ENCODE peak calls at places on chromosomes 13 and 19, in four cellular contexts. X is neural progenitor cell, N is fibroblast of the aortic adventitia, G is kidney. J is an unnamed sample.

GRCh38 chr19:54470991-54471782 is 1.9 kb downstream of the CDC42EP5 start:
- DNase-seq in X (peak), N (no peak), G (peak), J (no peak)

GRCh38 chr19:35212241-35212640 is 16.3 kb downstream of the FAM187B start:
- DNase-seq in X (no peak), N (no peak), G (no peak), J (no peak)

GRCh38 chr19:4369109-4369887 is 25.9 kb downstream of the MPND start:
- DNase-seq in X (peak), N (peak), G (peak), J (peak)

GRCh38 chr13:80339578-80339840 is 1.4 kb downstream of the SPRY2 start:
- DNase-seq in X (peak), N (no peak), G (no peak), J (no peak)

GRCh38 chr19:11880598-11880997 is 7.0 kb upstream of the ZNF69 start:
- DNase-seq in X (no peak), N (no peak), G (no peak), J (no peak)

GRCh38 chr13:60261432-60262351 is 98.0 kb upstream of the DIAPH3 start:
- DNase-seq in X (peak), N (no peak), G (no peak), J (no peak)

GRCh38 chr13:30341815-30342570 is 34.6 kb upstream of the KATNAL1 start:
- DNase-seq in X (no peak), N (peak), G (peak), J (peak)

GRCh38 chr13:41384749-41385503 is 72.4 kb upstream of the RGCC start:
- DNase-seq in X (no peak), N (peak), G (no peak), J (peak)

GRCh38 chr13:31046711-31047279 is 114.3 kb downstream of the TEX26 start:
- DNase-seq in X (peak), N (peak), G (no peak), J (no peak)

GRCh38 chr13:60931858-60932546 is 483.6 kb downstream of the PCDH20 start:
- DNase-seq in X (no peak), N (no peak), G (no peak), J (no peak)

GRCh38 chr13:53782400-53783030 is 753.9 kb downstream of the OLFM4 start:
- DNase-seq in X (peak), N (peak), G (no peak), J (peak)

GRCh38 chr19:49833594-49833993 is 15.5 kb downstream of the MED25 start:
- DNase-seq in X (no peak), N (no peak), G (no peak), J (no peak)

GRCh38 chr19:3368848-3369336 is 2.5 kb downstream of the NFIC start:
- DNase-seq in X (no peak), N (peak), G (no peak), J (peak)
- H3K4me3 ChIP-seq in X (peak), N (peak), G (peak), J (peak)

DNA sequence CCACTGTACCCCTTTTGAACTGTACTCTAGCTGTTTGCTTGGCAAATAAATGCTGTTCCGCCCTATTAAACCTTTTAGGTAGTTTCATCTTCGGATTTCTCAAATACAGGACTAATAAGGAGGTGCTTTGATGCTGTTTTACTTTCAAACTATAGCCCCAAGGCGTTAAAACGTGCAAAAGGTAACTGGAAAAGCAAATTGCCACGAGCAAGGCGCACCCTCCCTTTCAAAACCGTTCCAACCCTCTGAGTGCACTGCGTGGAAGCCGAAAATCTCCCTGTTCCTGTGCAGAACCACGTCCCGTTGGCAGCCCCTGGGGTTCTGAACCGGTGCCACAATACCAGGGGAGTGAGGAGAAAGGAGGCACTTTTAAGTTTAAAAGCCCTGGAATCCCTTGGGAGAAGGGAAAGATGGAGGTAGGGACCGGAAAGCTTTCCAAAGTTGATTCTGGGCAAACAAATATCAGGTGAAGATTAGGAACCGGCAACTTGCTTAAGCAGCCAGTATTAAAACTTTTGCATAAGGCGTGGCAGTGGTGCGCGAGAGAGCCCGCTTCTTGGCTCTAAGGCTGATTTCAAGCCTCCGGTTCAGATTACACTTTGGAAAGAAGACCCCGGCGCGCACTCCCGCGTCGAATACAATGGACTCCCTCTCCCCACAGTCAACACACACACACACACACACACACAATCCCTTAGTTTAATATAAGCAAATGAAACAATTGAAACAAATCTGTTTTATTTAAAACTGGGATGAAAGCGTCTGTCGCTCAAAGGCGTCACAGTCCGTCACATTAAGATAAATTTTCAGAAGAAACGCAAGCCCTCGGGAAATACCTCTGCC is 9.5 kb downstream of the POU4F1 start:
- DNase-seq in X (peak), N (no peak), G (no peak), J (no peak)
- H3K4me3 ChIP-seq in X (peak), N (no peak), G (no peak), J (no peak)

DNA sequence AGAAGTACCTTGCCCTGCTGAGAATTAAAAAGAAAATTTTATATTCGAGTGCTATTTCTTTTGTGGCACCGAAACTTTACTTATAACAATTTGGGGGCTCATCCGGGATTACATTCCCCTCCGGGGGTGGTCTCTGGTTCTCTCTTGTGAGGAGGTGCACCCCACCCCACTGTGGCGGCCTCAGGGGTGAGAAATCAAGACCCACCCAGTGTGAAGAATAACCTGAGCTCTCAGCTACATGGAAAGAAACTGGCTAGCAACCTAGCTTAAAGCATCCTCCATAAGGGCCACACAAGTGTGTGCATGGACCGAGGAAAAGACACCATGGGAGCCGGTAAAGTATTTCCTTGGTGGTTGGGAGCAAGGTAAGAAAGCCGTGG is 50.9 kb upstream of the ANKRD10 start:
- DNase-seq in X (no peak), N (no peak), G (no peak), J (no peak)
- H3K4me3 ChIP-seq in X (no peak), N (no peak), G (no peak), J (no peak)

GRCh38 chr19:56508282-56508778 is 675 bp downstream of the ZNF471 start:
- DNase-seq in X (no peak), N (no peak), G (peak), J (no peak)
- H3K4me3 ChIP-seq in X (peak), N (peak), G (peak), J (peak)

GRCh38 chr13:98222081-98222554 is 45.0 kb upstream of the RNF113B start:
- DNase-seq in X (no peak), N (peak), G (no peak), J (peak)

GRCh38 chr13:98219685-98220084 is 42.6 kb upstream of the RNF113B start:
- DNase-seq in X (no peak), N (no peak), G (no peak), J (no peak)

GRCh38 chr13:98221234-98221633 is 44.2 kb upstream of the RNF113B start:
- DNase-seq in X (no peak), N (peak), G (no peak), J (peak)

GRCh38 chr13:98222816-98223215 is 45.7 kb upstream of the RNF113B start:
- DNase-seq in X (no peak), N (no peak), G (no peak), J (no peak)

DNA sequence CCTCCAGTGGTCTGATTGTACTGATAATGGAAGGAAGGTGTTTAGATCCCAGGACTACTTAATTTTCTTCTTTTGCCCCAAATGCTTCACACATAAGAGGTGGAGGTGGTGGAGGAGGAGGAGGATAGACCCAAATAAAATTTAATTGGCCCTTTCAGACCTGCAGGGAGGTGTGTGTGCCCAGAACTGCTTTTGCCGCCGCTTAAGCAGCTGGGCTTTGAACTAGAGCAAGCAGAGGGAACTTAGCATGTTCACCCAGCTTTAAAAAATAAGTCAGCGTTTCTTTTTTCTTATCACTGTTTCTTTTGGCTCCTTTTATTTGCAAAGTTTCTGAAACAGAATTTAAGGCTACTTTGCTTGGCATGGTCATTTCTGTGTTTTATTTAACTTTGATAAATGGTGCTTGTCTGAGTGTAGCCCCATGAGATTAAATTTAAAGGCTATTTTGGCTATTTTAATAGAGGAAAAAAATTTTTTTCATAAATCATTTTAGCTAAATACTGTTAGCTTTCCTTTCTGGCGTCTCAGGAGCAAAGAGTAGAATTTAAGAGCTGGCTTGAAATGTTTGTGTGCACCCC is 43.2 kb upstream of the RNF113B start:
- DNase-seq in X (no peak), N (peak), G (no peak), J (no peak)
- H3K4me3 ChIP-seq in X (no peak), N (no peak), G (no peak), J (no peak)

DNA sequence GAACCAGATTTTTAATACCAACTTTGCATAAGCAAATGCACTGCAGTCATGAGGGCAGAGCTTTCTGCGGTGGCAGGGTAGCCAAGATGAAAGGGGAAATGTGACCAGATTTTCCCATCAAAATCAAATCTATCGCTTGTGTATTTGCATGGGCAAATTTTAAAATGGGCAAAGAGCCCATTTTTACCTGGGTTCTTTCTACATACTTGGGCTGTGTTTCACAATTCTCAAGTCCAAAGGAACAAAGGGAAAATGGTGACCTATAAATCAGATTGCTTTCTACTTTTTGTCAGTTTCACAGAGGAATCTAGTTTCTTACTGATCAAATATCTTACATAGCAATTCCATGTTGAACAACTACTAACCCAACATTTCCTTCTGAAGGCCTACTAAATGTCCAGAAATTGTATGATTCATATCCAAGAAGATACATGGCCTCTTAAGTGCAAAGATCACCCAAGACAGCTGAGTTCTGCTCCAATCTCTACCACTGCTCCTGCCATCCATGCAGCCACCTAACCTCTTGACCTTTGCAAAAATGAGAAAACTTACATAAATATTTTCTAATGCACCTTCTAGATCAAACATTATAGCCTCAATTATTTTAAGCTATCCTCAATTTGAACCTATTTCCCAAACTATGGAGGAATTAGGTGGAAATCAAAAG is 249.5 kb downstream of the OXGR1 start:
- DNase-seq in X (no peak), N (no peak), G (no peak), J (no peak)
- H3K4me3 ChIP-seq in X (no peak), N (no peak), G (no peak), J (no peak)